ENCODE peak calls at places on chromosome 18, in nine cellular contexts. S, J, V, P, C, Z, X, A and O are unnamed samples.

GRCh38 chr18:46657115-46657955 is at the start of gene LOXHD1:
- DNase-seq in S (no peak), J (no peak), V (no peak), P (no peak), C (no peak), Z (no peak), X (no peak), A (no peak), O (no peak)

GRCh38 chr18:79396431-79397287 is 929 bp downstream of the NFATC1 start:
- DNase-seq in S (no peak), J (peak; percentile 62), V (no peak), P (peak; percentile 84), C (peak; percentile 50), Z (no peak), X (no peak), A (peak; percentile 43), O (no peak)

GRCh38 chr18:48391863-48392262 is 17.3 kb downstream of the ZBTB7C start:
- DNase-seq in S (no peak), J (no peak), V (no peak), P (no peak), C (no peak), Z (no peak), X (no peak), A (no peak), O (no peak)

GRCh38 chr18:49400398-49401072 is 59.9 kb downstream of the DYM start:
- DNase-seq in S (no peak), J (no peak), V (no peak), P (no peak), C (peak; percentile 4), Z (no peak), X (no peak), A (no peak), O (no peak)

GRCh38 chr18:78006805-78007204 is 757.2 kb downstream of the GALR1 start:
- DNase-seq in S (no peak), J (no peak), V (no peak), P (no peak), C (no peak), Z (no peak), X (no peak), A (no peak), O (no peak)

GRCh38 chr18:14975431-14975830 is 227.5 kb downstream of the ANKRD30B start:
- DNase-seq in S (no peak), J (no peak), V (no peak), P (no peak), C (no peak), Z (no peak), X (no peak), A (no peak), O (no peak)

GRCh38 chr18:22172594-22173049 is 3.2 kb downstream of the GATA6 start:
- DNase-seq in S (no peak), J (no peak), V (no peak), P (no peak), C (no peak), Z (no peak), X (no peak), A (no peak), O (no peak)

GRCh38 chr18:10051877-10052631 is 138.2 kb downstream of the VAPA start:
- DNase-seq in S (no peak), J (no peak), V (no peak), P (no peak), C (no peak), Z (no peak), X (no peak), A (no peak), O (no peak)

GRCh38 chr18:13566941-13567762 is 159.2 kb downstream of the FAM210A start:
- DNase-seq in S (no peak), J (peak; percentile 76), V (no peak), P (peak; percentile 84), C (no peak), Z (no peak), X (no peak), A (no peak), O (no peak)

GRCh38 chr18:58870130-58870529 is 5.5 kb downstream of the ZNF532 start:
- DNase-seq in S (no peak), J (no peak), V (no peak), P (no peak), C (no peak), Z (no peak), X (no peak), A (no peak), O (no peak)

GRCh38 chr18:41703744-41704530 is 251.1 kb upstream of the PIK3C3 start:
- DNase-seq in S (no peak), J (no peak), V (no peak), P (no peak), C (no peak), Z (no peak), X (no peak), A (no peak), O (no peak)

GRCh38 chr18:10239138-10239537 is 215.3 kb upstream of the APCDD1 start:
- DNase-seq in S (no peak), J (no peak), V (no peak), P (no peak), C (no peak), Z (no peak), X (no peak), A (no peak), O (no peak)

GRCh38 chr18:74389161-74389927 is 67.8 kb downstream of the DIPK1C start:
- DNase-seq in S (no peak), J (no peak), V (no peak), P (no peak), C (no peak), Z (no peak), X (no peak), A (no peak), O (no peak)

GRCh38 chr18:7592305-7593071 is 25.4 kb downstream of the PTPRM start:
- DNase-seq in S (no peak), J (no peak), V (no peak), P (no peak), C (no peak), Z (no peak), X (no peak), A (no peak), O (no peak)

GRCh38 chr18:61870151-61870550 is 22.7 kb downstream of the RNF152 start:
- DNase-seq in S (no peak), J (no peak), V (no peak), P (no peak), C (no peak), Z (peak; percentile 46), X (no peak), A (no peak), O (no peak)

GRCh38 chr18:74715865-74716712 is 118.4 kb downstream of the ZNF407 start:
- DNase-seq in S (no peak), J (no peak), V (no peak), P (no peak), C (no peak), Z (no peak), X (peak; percentile 6), A (no peak), O (no peak)